ENCODE peak calls at places on chromosomes 16 and 17, in five cellular contexts. One of them, this sample, is unnamed.
A peak's percentile ranks its signal among the peaks of the same experiment; 100 is the strongest.

GRCh38 chr16:25771812-25772568 is 80.2 kb downstream of the HS3ST4 start:
- DNase-seq in mammary epithelial cell: no peak
- DNase-seq in brain microvascular endothelial cell: no peak
- DNase-seq in trophoblast cell: no peak
- DNase-seq in cardiac fibroblast: no peak
- DNase-seq in this sample: no peak

GRCh38 chr17:12522743-12523181 is 142.9 kb upstream of the MYOCD start:
- DNase-seq in mammary epithelial cell: no peak
- DNase-seq in brain microvascular endothelial cell: peak; percentile 73
- DNase-seq in trophoblast cell: peak; percentile 98
- DNase-seq in cardiac fibroblast: peak; percentile 28
- DNase-seq in this sample: peak; percentile 52

GRCh38 chr17:77450742-77451270 is 310.0 kb downstream of the SEC14L1 start:
- DNase-seq in mammary epithelial cell: no peak
- DNase-seq in brain microvascular endothelial cell: no peak
- DNase-seq in trophoblast cell: no peak
- DNase-seq in cardiac fibroblast: no peak
- DNase-seq in this sample: no peak

GRCh38 chr16:71476457-71476856 is 12.7 kb downstream of the ZNF19 start:
- DNase-seq in mammary epithelial cell: no peak
- DNase-seq in brain microvascular endothelial cell: no peak
- DNase-seq in trophoblast cell: no peak
- DNase-seq in cardiac fibroblast: no peak
- DNase-seq in this sample: no peak

GRCh38 chr17:38467491-38467890 is 39.2 kb downstream of the ARHGAP23 start:
- DNase-seq in mammary epithelial cell: no peak
- DNase-seq in brain microvascular endothelial cell: no peak
- DNase-seq in trophoblast cell: no peak
- DNase-seq in cardiac fibroblast: no peak
- DNase-seq in this sample: no peak

GRCh38 chr16:10598157-10598556 is 17.8 kb upstream of the EMP2 start:
- DNase-seq in mammary epithelial cell: no peak
- DNase-seq in brain microvascular endothelial cell: no peak
- DNase-seq in trophoblast cell: no peak
- DNase-seq in cardiac fibroblast: no peak
- DNase-seq in this sample: no peak

GRCh38 chr16:60731329-60731728 is 1304.9 kb downstream of the CDH8 start:
- DNase-seq in mammary epithelial cell: no peak
- DNase-seq in brain microvascular endothelial cell: no peak
- DNase-seq in trophoblast cell: no peak
- DNase-seq in cardiac fibroblast: no peak
- DNase-seq in this sample: no peak

GRCh38 chr17:43800736-43801135 is 20.5 kb downstream of the CFAP97D1 start:
- DNase-seq in mammary epithelial cell: no peak
- DNase-seq in brain microvascular endothelial cell: no peak
- DNase-seq in trophoblast cell: no peak
- DNase-seq in cardiac fibroblast: no peak
- DNase-seq in this sample: no peak

GRCh38 chr17:78128616-78129384 is at the start of gene TMC6:
- DNase-seq in mammary epithelial cell: peak; percentile 46
- DNase-seq in brain microvascular endothelial cell: no peak
- DNase-seq in trophoblast cell: peak; percentile 40
- DNase-seq in cardiac fibroblast: no peak
- DNase-seq in this sample: no peak

GRCh38 chr17:58332720-58333395 is 4.3 kb upstream of the TSPOAP1 start:
- DNase-seq in mammary epithelial cell: no peak
- DNase-seq in brain microvascular endothelial cell: no peak
- DNase-seq in trophoblast cell: no peak
- DNase-seq in cardiac fibroblast: no peak
- DNase-seq in this sample: no peak

GRCh38 chr17:45018514-45019176 is 32.8 kb downstream of the DCAKD start:
- DNase-seq in mammary epithelial cell: no peak
- DNase-seq in brain microvascular endothelial cell: no peak
- DNase-seq in trophoblast cell: no peak
- DNase-seq in cardiac fibroblast: no peak
- DNase-seq in this sample: no peak
- H3K4me3 ChIP-seq in mammary epithelial cell: peak overlapping the region; percentile 42
- H3K4me3 ChIP-seq in brain microvascular endothelial cell: peak overlapping the region; percentile 53
- H3K4me3 ChIP-seq in trophoblast cell: peak overlapping the region; percentile 59
- H3K4me3 ChIP-seq in cardiac fibroblast: peak overlapping the region; percentile 36
- H3K4me3 ChIP-seq in this sample: peak overlapping the region; percentile 50

DNA sequence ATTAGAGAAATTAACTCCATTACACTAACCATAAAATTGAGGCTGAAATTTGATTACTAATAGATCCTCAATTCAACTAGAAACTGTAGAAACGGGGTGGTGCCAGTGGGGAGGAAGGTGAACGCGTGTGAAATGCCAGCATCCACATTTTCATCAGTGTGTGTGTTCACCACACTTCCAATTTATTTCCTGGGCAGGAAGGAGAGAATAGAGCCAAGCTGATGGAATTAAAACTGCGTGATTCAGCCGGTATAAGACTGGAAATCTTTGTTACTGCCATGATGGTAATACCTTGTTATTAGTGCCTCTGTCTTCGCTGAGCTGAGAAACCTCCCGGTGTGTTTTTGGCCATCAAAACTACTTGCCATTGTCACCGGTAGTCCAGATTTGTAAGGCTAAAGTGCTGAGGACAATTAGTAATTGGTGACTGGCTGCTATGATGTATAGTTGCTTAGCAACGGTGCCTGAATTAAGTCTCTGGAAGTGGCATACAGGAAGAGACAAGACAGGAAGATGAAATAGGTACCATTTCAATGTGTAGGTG is 232.3 kb downstream of the IRX3 start:
- DNase-seq in mammary epithelial cell: no peak
- DNase-seq in brain microvascular endothelial cell: no peak
- DNase-seq in trophoblast cell: no peak
- DNase-seq in cardiac fibroblast: no peak
- DNase-seq in this sample: no peak
- H3K4me3 ChIP-seq in mammary epithelial cell: no peak overlapping the region
- H3K4me3 ChIP-seq in brain microvascular endothelial cell: no peak overlapping the region
- H3K4me3 ChIP-seq in trophoblast cell: no peak overlapping the region
- H3K4me3 ChIP-seq in cardiac fibroblast: no peak overlapping the region
- H3K4me3 ChIP-seq in this sample: no peak overlapping the region

GRCh38 chr17:68468785-68469184 is 11.5 kb upstream of the WIPI1 start:
- DNase-seq in mammary epithelial cell: no peak
- DNase-seq in brain microvascular endothelial cell: peak; percentile 33
- DNase-seq in trophoblast cell: no peak
- DNase-seq in cardiac fibroblast: no peak
- DNase-seq in this sample: peak; percentile 26
- H3K4me3 ChIP-seq in mammary epithelial cell: no peak overlapping the region
- H3K4me3 ChIP-seq in brain microvascular endothelial cell: no peak overlapping the region
- H3K4me3 ChIP-seq in trophoblast cell: no peak overlapping the region
- H3K4me3 ChIP-seq in cardiac fibroblast: no peak overlapping the region
- H3K4me3 ChIP-seq in this sample: no peak overlapping the region

GRCh38 chr17:79842656-79843474 is 3.6 kb upstream of the CBX4 start:
- DNase-seq in mammary epithelial cell: no peak
- DNase-seq in brain microvascular endothelial cell: no peak
- DNase-seq in trophoblast cell: no peak
- DNase-seq in cardiac fibroblast: peak; percentile 17
- DNase-seq in this sample: no peak
- H3K4me3 ChIP-seq in mammary epithelial cell: peak overlapping the region; percentile 41
- H3K4me3 ChIP-seq in brain microvascular endothelial cell: peak overlapping the region; percentile 52
- H3K4me3 ChIP-seq in trophoblast cell: no peak overlapping the region
- H3K4me3 ChIP-seq in cardiac fibroblast: no peak overlapping the region
- H3K4me3 ChIP-seq in this sample: peak overlapping the region; percentile 50

GRCh38 chr17:7405882-7406825 is 1.5 kb upstream of the NLGN2 start:
- DNase-seq in mammary epithelial cell: no peak
- DNase-seq in brain microvascular endothelial cell: no peak
- DNase-seq in trophoblast cell: no peak
- DNase-seq in cardiac fibroblast: no peak
- DNase-seq in this sample: no peak
- H3K4me3 ChIP-seq in mammary epithelial cell: no peak overlapping the region
- H3K4me3 ChIP-seq in brain microvascular endothelial cell: peak overlapping the region; percentile 69
- H3K4me3 ChIP-seq in trophoblast cell: peak overlapping the region; percentile 25
- H3K4me3 ChIP-seq in cardiac fibroblast: peak overlapping the region; percentile 75
- H3K4me3 ChIP-seq in this sample: peak overlapping the region; percentile 68

DNA sequence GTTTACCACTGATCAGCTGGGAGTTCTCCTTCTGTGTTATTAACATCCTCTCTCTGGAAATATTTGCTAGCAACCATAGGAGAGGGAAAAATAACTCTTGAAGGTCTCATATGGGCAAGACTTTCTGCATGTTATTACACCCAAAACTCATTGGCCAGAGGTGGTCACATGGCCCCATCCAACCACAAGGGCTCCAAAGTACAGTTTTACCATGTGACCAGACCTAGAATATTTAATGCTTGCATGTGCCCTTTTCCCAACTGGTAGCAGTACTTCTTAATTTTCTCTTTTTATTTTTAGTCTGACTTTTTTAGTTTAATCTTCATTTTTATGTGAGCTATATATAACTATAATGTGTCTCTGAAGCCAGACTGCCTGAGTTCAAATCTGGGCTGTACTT is 141.0 kb upstream of the NOG start:
- DNase-seq in mammary epithelial cell: no peak
- DNase-seq in brain microvascular endothelial cell: no peak
- DNase-seq in trophoblast cell: no peak
- DNase-seq in cardiac fibroblast: no peak
- DNase-seq in this sample: no peak
- H3K4me3 ChIP-seq in mammary epithelial cell: no peak overlapping the region
- H3K4me3 ChIP-seq in brain microvascular endothelial cell: no peak overlapping the region
- H3K4me3 ChIP-seq in trophoblast cell: no peak overlapping the region
- H3K4me3 ChIP-seq in cardiac fibroblast: no peak overlapping the region
- H3K4me3 ChIP-seq in this sample: no peak overlapping the region

GRCh38 chr16:67665598-67665997 is 952 bp downstream of the ENKD1 start:
- DNase-seq in mammary epithelial cell: no peak
- DNase-seq in brain microvascular endothelial cell: no peak
- DNase-seq in trophoblast cell: no peak
- DNase-seq in cardiac fibroblast: no peak
- DNase-seq in this sample: no peak
- H3K4me3 ChIP-seq in mammary epithelial cell: peak overlapping the region; percentile 59
- H3K4me3 ChIP-seq in brain microvascular endothelial cell: peak overlapping the region; percentile 66
- H3K4me3 ChIP-seq in trophoblast cell: no peak overlapping the region
- H3K4me3 ChIP-seq in cardiac fibroblast: peak overlapping the region; percentile 56
- H3K4me3 ChIP-seq in this sample: peak overlapping the region; percentile 63

DNA sequence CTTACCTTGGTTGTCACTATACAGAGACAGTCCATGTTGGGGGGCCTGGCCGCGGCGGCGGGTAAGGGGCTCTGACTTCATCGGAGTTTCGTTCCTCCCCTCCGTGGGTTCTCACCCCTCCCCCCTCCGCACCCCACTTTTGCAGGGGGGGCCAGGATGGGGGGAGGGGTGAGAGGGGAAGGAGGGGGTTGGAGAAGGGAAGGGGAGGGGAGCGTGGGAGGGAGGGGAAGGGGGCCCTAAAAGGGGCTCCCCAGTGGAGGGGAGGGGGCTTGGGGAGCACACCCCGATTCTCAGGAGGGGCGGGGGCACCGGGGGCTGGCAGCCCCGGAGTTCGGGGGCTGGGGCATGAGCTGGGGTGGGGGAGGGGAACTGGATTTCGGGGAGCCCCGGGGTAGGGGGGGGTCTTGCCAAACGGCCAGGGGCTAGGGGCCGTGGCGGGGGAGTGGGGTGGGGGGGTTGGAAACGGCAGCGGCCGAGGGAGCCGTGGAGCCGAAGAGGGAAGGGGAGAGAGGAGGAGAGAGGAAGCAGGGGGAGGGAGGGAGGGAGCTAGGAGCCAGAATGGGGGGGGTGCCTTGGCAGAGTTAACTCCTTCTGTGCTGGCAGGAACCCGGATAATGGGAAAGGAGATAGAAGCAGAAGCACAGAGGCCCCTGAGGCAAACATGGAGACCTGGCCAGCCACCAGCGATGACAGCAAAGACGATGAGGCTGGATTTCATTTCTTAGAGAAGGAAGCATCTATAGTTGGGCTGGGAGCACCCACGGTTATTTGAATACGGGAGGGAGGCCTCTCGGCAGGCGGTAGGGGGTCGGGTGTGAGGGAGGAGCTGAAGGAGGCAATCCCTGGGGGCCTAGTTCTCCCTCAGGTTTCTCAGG is 2.3 kb downstream of the DLG4 start:
- DNase-seq in mammary epithelial cell: no peak
- DNase-seq in brain microvascular endothelial cell: peak; percentile 66
- DNase-seq in trophoblast cell: no peak
- DNase-seq in cardiac fibroblast: peak; percentile 81
- DNase-seq in this sample: peak; percentile 84
- H3K4me3 ChIP-seq in mammary epithelial cell: no peak overlapping the region
- H3K4me3 ChIP-seq in brain microvascular endothelial cell: peak overlapping the region; percentile 69
- H3K4me3 ChIP-seq in trophoblast cell: peak overlapping the region; percentile 16
- H3K4me3 ChIP-seq in cardiac fibroblast: peak overlapping the region; percentile 76
- H3K4me3 ChIP-seq in this sample: peak overlapping the region; percentile 80

This sample was measured in fibroblast of pulmonary artery.